ENCODE peak calls at places on chromosomes 13 and 19, in four cellular contexts. Z is breast epithelium, P is neuronal stem cell, H is upper lobe of right lung. R is an unnamed sample.

GRCh38 chr13:24618219-24618955 is 61.8 kb upstream of the ATP12A start:
- DNase-seq in Z (peak; percentile 21), P (no peak), H (no peak), R (no peak)

GRCh38 chr13:43905435-43906031 is 25.8 kb downstream of the LACC1 start:
- DNase-seq in Z (no peak), P (peak; percentile 54), H (no peak), R (peak; percentile 27)

GRCh38 chr13:113633485-113633873 is 24.5 kb downstream of the ATP4B start:
- DNase-seq in Z (no peak), P (no peak), H (peak; percentile 35), R (no peak)

GRCh38 chr19:10086032-10086903 is at the start of gene SHFL:
- DNase-seq in Z (peak; percentile 65), P (peak; percentile 39), H (peak; percentile 91), R (no peak)

GRCh38 chr13:26299168-26299788 is 45.3 kb downstream of the CDK8 start:
- DNase-seq in Z (no peak), P (no peak), H (no peak), R (no peak)

GRCh38 chr19:11780431-11781020 is 13.7 kb downstream of the ZNF441 start:
- DNase-seq in Z (no peak), P (no peak), H (no peak), R (no peak)

GRCh38 chr19:40605201-40605971 is 4.2 kb downstream of the LTBP4 start:
- DNase-seq in Z (peak; percentile 82), P (no peak), H (peak; percentile 92), R (no peak)

GRCh38 chr19:4976412-4977298 is 7.7 kb downstream of the KDM4B start:
- DNase-seq in Z (peak; percentile 88), P (no peak), H (peak; percentile 87), R (no peak)

GRCh38 chr19:53908106-53908932 is 759 bp upstream of the CACNG7 start:
- DNase-seq in Z (no peak), P (peak; percentile 77), H (no peak), R (no peak)

GRCh38 chr19:11365557-11366117 is 8.8 kb upstream of the SWSAP1 start:
- DNase-seq in Z (no peak), P (no peak), H (no peak), R (no peak)

GRCh38 chr19:53308339-53308811 is 25.2 kb upstream of the ZNF845 start:
- DNase-seq in Z (no peak), P (peak; percentile 6), H (peak; percentile 70), R (peak; percentile 54)

GRCh38 chr19:45079063-45079910 is at the start of gene GEMIN7:
- DNase-seq in Z (peak; percentile 55), P (peak; percentile 78), H (peak; percentile 89), R (no peak)

GRCh38 chr19:35261356-35262100 is 7.2 kb upstream of the USF2 start:
- DNase-seq in Z (peak; percentile 17), P (no peak), H (peak; percentile 58), R (no peak)

GRCh38 chr13:75250526-75251183 is 231.3 kb downstream of the TBC1D4 start:
- DNase-seq in Z (no peak), P (no peak), H (no peak), R (no peak)

GRCh38 chr13:112844879-112845278 is 124.1 kb upstream of the MCF2L start:
- DNase-seq in Z (no peak), P (no peak), H (no peak), R (no peak)

GRCh38 chr19:28010656-28011055 is 1202.3 kb downstream of the UQCRFS1 start:
- DNase-seq in Z (no peak), P (no peak), H (no peak), R (no peak)

GRCh38 chr19:28014821-28015405 is 1198.0 kb downstream of the UQCRFS1 start:
- DNase-seq in Z (no peak), P (no peak), H (peak; percentile 51), R (no peak)

GRCh38 chr19:28008695-28009094 is 1204.3 kb downstream of the UQCRFS1 start:
- DNase-seq in Z (no peak), P (no peak), H (no peak), R (no peak)

GRCh38 chr19:28012361-28012760 is 1200.6 kb downstream of the UQCRFS1 start:
- DNase-seq in Z (no peak), P (no peak), H (no peak), R (peak; percentile 35)

GRCh38 chr19:28009696-28010095 is 1203.3 kb downstream of the UQCRFS1 start:
- DNase-seq in Z (no peak), P (no peak), H (no peak), R (no peak)
- H3K27ac ChIP-seq in Z (no peak overlapping the region), P (no peak overlapping the region), H (no peak overlapping the region), R (no peak overlapping the region)

DNA sequence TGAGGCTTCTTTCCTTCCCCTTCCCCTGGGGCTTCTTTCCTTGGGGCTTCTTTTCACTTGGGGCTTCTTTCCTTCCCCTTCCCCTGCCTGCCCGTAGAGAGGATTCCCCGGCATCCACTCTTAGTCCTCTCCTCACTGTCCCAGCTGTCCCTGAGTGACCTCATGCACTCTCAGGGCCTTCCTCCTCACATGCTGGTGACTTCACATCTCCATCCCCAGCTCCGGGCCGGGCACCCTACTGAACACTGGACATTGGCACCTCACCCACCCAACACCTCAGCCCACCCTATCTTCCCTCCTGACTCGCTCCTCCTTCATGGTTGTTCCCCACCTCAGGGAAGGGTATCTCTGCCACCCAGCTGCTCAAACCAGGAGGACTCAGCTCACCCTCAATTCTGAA is 130.6 kb downstream of the STARD13 start:
- DNase-seq in Z (no peak), P (no peak), H (no peak), R (no peak)
- H3K4me1 ChIP-seq in Z (no peaks in the 10 kb centered on the region), P (peaks cover 2% of the 10 kb centered on the region), H (peaks cover 4% of the 10 kb centered on the region), R (no peaks in the 10 kb centered on the region)

GRCh38 chr13:45396548-45397095 is 21.6 kb downstream of the SLC25A30 start:
- DNase-seq in Z (no peak), P (no peak), H (no peak), R (no peak)

GRCh38 chr13:45391926-45392325 is 26.2 kb downstream of the SLC25A30 start:
- DNase-seq in Z (no peak), P (no peak), H (no peak), R (no peak)

GRCh38 chr13:45393941-45394570 is 24.1 kb downstream of the SLC25A30 start:
- DNase-seq in Z (peak; percentile 61), P (peak; percentile 48), H (no peak), R (no peak)

GRCh38 chr13:45392811-45393210 is 25.4 kb downstream of the SLC25A30 start:
- DNase-seq in Z (no peak), P (no peak), H (no peak), R (no peak)
- H3K27ac ChIP-seq in Z (no peak overlapping the region), P (no peak overlapping the region), H (no peak overlapping the region), R (no peak overlapping the region)

GRCh38 chr13:110263906-110264305 is 43.1 kb downstream of the COL4A1 start:
- DNase-seq in Z (no peak), P (no peak), H (no peak), R (no peak)
- H3K4me1 ChIP-seq in Z (peaks cover 15% of the 10 kb centered on the region), P (peaks cover 51% of the 10 kb centered on the region), H (peaks cover 39% of the 10 kb centered on the region), R (peaks cover 6% of the 10 kb centered on the region)